ENCODE peak calls at places on chromosome 5, in six cellular contexts. One of them, this sample, is unnamed.

GRCh38 chr5:57327934-57328333 is 154.1 kb downstream of the GPBP1 start:
- DNase-seq in activated effector memory CD4-positive, alpha-beta T cell treated with anti-CD3 and anti-CD28 coated beads, Interleukin-2, amount 50 U/mL, for 16 hours: no peak
- DNase-seq in AG08396: no peak
- DNase-seq in breast epithelium: no peak
- DNase-seq in Caki2: peak
- DNase-seq in hypothalamus: no peak
- DNase-seq in this sample: no peak

GRCh38 chr5:143142596-143143435 is 260.7 kb downstream of the NR3C1 start:
- DNase-seq in AG08396: no peak
- DNase-seq in hypothalamus: no peak
- DNase-seq in Caki2: peak
- DNase-seq in activated effector memory CD4-positive, alpha-beta T cell treated with anti-CD3 and anti-CD28 coated beads, Interleukin-2, amount 50 U/mL, for 16 hours: no peak
- DNase-seq in breast epithelium: peak
- DNase-seq in this sample: peak

GRCh38 chr5:110625376-110625999 is 101.0 kb downstream of the TMEM232 start:
- DNase-seq in hypothalamus: no peak
- DNase-seq in AG08396: no peak
- DNase-seq in activated effector memory CD4-positive, alpha-beta T cell treated with anti-CD3 and anti-CD28 coated beads, Interleukin-2, amount 50 U/mL, for 16 hours: no peak
- DNase-seq in breast epithelium: no peak
- DNase-seq in Caki2: no peak
- DNase-seq in this sample: no peak

GRCh38 chr5:76527685-76528161 is 95.5 kb downstream of the F2RL2 start:
- DNase-seq in hypothalamus: no peak
- DNase-seq in breast epithelium: no peak
- DNase-seq in activated effector memory CD4-positive, alpha-beta T cell treated with anti-CD3 and anti-CD28 coated beads, Interleukin-2, amount 50 U/mL, for 16 hours: no peak
- DNase-seq in Caki2: peak
- DNase-seq in AG08396: no peak
- DNase-seq in this sample: no peak

GRCh38 chr5:149240354-149240998 is 31.2 kb upstream of the AFAP1L1 start:
- DNase-seq in Caki2: no peak
- DNase-seq in activated effector memory CD4-positive, alpha-beta T cell treated with anti-CD3 and anti-CD28 coated beads, Interleukin-2, amount 50 U/mL, for 16 hours: peak
- DNase-seq in AG08396: no peak
- DNase-seq in breast epithelium: no peak
- DNase-seq in hypothalamus: no peak
- DNase-seq in this sample: no peak

GRCh38 chr5:65262590-65263189 is 219.0 kb downstream of the ADAMTS6 start:
- DNase-seq in hypothalamus: no peak
- DNase-seq in breast epithelium: no peak
- DNase-seq in Caki2: no peak
- DNase-seq in AG08396: peak
- DNase-seq in activated effector memory CD4-positive, alpha-beta T cell treated with anti-CD3 and anti-CD28 coated beads, Interleukin-2, amount 50 U/mL, for 16 hours: no peak
- DNase-seq in this sample: no peak

GRCh38 chr5:125041798-125042197 is 295.4 kb upstream of the ZNF608 start:
- DNase-seq in hypothalamus: no peak
- DNase-seq in Caki2: no peak
- DNase-seq in breast epithelium: no peak
- DNase-seq in AG08396: no peak
- DNase-seq in activated effector memory CD4-positive, alpha-beta T cell treated with anti-CD3 and anti-CD28 coated beads, Interleukin-2, amount 50 U/mL, for 16 hours: no peak
- DNase-seq in this sample: no peak

GRCh38 chr5:133347039-133347438 is 265.3 kb downstream of the FSTL4 start:
- DNase-seq in breast epithelium: no peak
- DNase-seq in activated effector memory CD4-positive, alpha-beta T cell treated with anti-CD3 and anti-CD28 coated beads, Interleukin-2, amount 50 U/mL, for 16 hours: peak
- DNase-seq in Caki2: no peak
- DNase-seq in hypothalamus: no peak
- DNase-seq in AG08396: no peak
- DNase-seq in this sample: no peak

GRCh38 chr5:172284275-172284971 is 859 bp upstream of the UBTD2 start:
- DNase-seq in activated effector memory CD4-positive, alpha-beta T cell treated with anti-CD3 and anti-CD28 coated beads, Interleukin-2, amount 50 U/mL, for 16 hours: no peak
- DNase-seq in Caki2: no peak
- DNase-seq in hypothalamus: no peak
- DNase-seq in AG08396: peak
- DNase-seq in breast epithelium: no peak
- DNase-seq in this sample: peak

GRCh38 chr5:96943829-96944228 is 7.9 kb downstream of the LNPEP start:
- DNase-seq in hypothalamus: no peak
- DNase-seq in AG08396: no peak
- DNase-seq in activated effector memory CD4-positive, alpha-beta T cell treated with anti-CD3 and anti-CD28 coated beads, Interleukin-2, amount 50 U/mL, for 16 hours: no peak
- DNase-seq in Caki2: no peak
- DNase-seq in breast epithelium: no peak
- DNase-seq in this sample: no peak

GRCh38 chr5:142931896-142932686 is 161.9 kb downstream of the ARHGAP26 start:
- DNase-seq in hypothalamus: no peak
- DNase-seq in AG08396: no peak
- DNase-seq in activated effector memory CD4-positive, alpha-beta T cell treated with anti-CD3 and anti-CD28 coated beads, Interleukin-2, amount 50 U/mL, for 16 hours: no peak
- DNase-seq in breast epithelium: no peak
- DNase-seq in Caki2: no peak
- DNase-seq in this sample: no peak

GRCh38 chr5:129767927-129768380 is 20.1 kb downstream of the MINAR2 start:
- DNase-seq in breast epithelium: peak
- DNase-seq in AG08396: peak
- DNase-seq in activated effector memory CD4-positive, alpha-beta T cell treated with anti-CD3 and anti-CD28 coated beads, Interleukin-2, amount 50 U/mL, for 16 hours: peak
- DNase-seq in Caki2: peak
- DNase-seq in hypothalamus: no peak
- DNase-seq in this sample: peak

This sample was measured in tibial artery.